ENCODE peak calls at places on chromosomes 13 and 19, in eight cellular contexts. T is hepatic stellate cell, G is uterus, N is aorta, P is ELF-1, F is thoracic aorta, M is AG08396, C is NCI-H2171. A is an unnamed sample.

GRCh38 chr13:111252449-111253124 is 67.9 kb upstream of the TEX29 start:
- DNase-seq in F (no peak), N (no peak), C (no peak), T (peak; percentile 22), G (no peak), P (no peak), M (peak; percentile 24), A (no peak)

GRCh38 chr19:6738726-6739389 is 622 bp upstream of the TRIP10 start:
- DNase-seq in M (no peak), F (no peak), P (peak; percentile 93), G (peak; percentile 64), C (peak; percentile 77), T (no peak), N (no peak), A (no peak)

GRCh38 chr13:37868691-37869505 is 674 bp downstream of the TRPC4 start:
- DNase-seq in C (no peak), F (no peak), M (no peak), G (no peak), P (peak; percentile 24), T (peak; percentile 24), N (peak; percentile 63), A (no peak)

GRCh38 chr13:29362849-29363604 is 232.5 kb downstream of the SLC7A1 start:
- DNase-seq in T (peak; percentile 49), P (peak; percentile 58), M (peak; percentile 76), F (no peak), G (peak; percentile 38), C (no peak), N (no peak), A (peak; percentile 71)

GRCh38 chr13:50576156-50576555 is 267.3 kb downstream of the DLEU7 start:
- DNase-seq in F (no peak), C (no peak), M (no peak), G (no peak), N (no peak), P (no peak), T (no peak), A (no peak)

GRCh38 chr19:8240274-8241229 is 31.4 kb downstream of the CERS4 start:
- DNase-seq in G (peak; percentile 90), F (peak; percentile 47), M (peak; percentile 89), N (peak; percentile 92), T (peak; percentile 81), P (peak; percentile 92), C (peak; percentile 44), A (peak; percentile 27)

GRCh38 chr19:39842693-39843435 is 3.3 kb downstream of the FBL start:
- DNase-seq in P (no peak), C (no peak), G (no peak), F (no peak), N (no peak), T (no peak), M (no peak), A (no peak)

GRCh38 chr13:29497137-29497654 is 98.3 kb downstream of the SLC7A1 start:
- DNase-seq in T (peak; percentile 82), G (no peak), F (no peak), P (peak; percentile 67), N (no peak), C (no peak), M (no peak), A (no peak)

GRCh38 chr19:10861118-10861651 is 10.2 kb upstream of the CARM1 start:
- DNase-seq in P (peak; percentile 69), T (no peak), F (no peak), C (no peak), N (no peak), G (no peak), M (no peak), A (no peak)

GRCh38 chr19:3102239-3103140 is 8.3 kb downstream of the GNA11 start:
- DNase-seq in C (no peak), T (no peak), N (peak; percentile 61), F (no peak), G (no peak), P (no peak), M (no peak), A (no peak)

GRCh38 chr13:22064854-22065646 is 394.2 kb downstream of the FGF9 start:
- DNase-seq in T (no peak), C (no peak), M (no peak), P (peak; percentile 41), G (no peak), F (no peak), N (no peak), A (no peak)

GRCh38 chr13:44726777-44727176 is 150.6 kb upstream of the TSC22D1 start:
- DNase-seq in C (no peak), F (no peak), N (no peak), G (no peak), P (peak; percentile 51), T (no peak), M (no peak), A (no peak)

GRCh38 chr19:54507824-54508223 is 5.2 kb downstream of the LAIR2 start:
- DNase-seq in P (no peak), M (no peak), G (no peak), N (no peak), F (no peak), C (no peak), T (no peak), A (no peak)

GRCh38 chr13:112837371-112838037 is 131.5 kb upstream of the MCF2L start:
- DNase-seq in C (no peak), M (no peak), G (no peak), P (no peak), F (no peak), N (peak; percentile 74), T (no peak), A (no peak)

GRCh38 chr13:44116562-44117315 is 237.0 kb downstream of the LACC1 start:
- DNase-seq in C (no peak), N (no peak), M (no peak), F (no peak), P (peak; percentile 21), T (no peak), G (no peak), A (no peak)

GRCh38 chr13:35785563-35786327 is 309.3 kb upstream of the MAB21L1 start:
- DNase-seq in C (no peak), P (no peak), G (no peak), N (no peak), M (no peak), F (no peak), T (no peak), A (no peak)

GRCh38 chr19:45499196-45500180 is 1.2 kb downstream of the PPM1N start:
- DNase-seq in P (peak; percentile 98), N (no peak), T (no peak), G (no peak), C (no peak), F (no peak), M (peak; percentile 40), A (peak; percentile 75)

GRCh38 chr19:30320916-30321315 is 51.3 kb upstream of the ZNF536 start:
- DNase-seq in F (no peak), P (no peak), M (no peak), C (no peak), N (no peak), G (no peak), T (no peak), A (no peak)

GRCh38 chr19:31109626-31110025 is 239.6 kb downstream of the TSHZ3 start:
- DNase-seq in G (no peak), P (no peak), T (no peak), C (no peak), M (no peak), F (no peak), N (no peak), A (no peak)

GRCh38 chr19:19514215-19514633 is 1.1 kb downstream of the TSSK6 start:
- DNase-seq in F (no peak), M (no peak), G (no peak), T (peak; percentile 65), P (no peak), C (no peak), N (peak; percentile 90), A (no peak)

A was measured in Caco-2.